ENCODE peak calls at places on chromosomes 13 and 19, in four cellular contexts. G is lower leg skin, F is upper lobe of left lung, A is left ventricle myocardium inferior. C is an unnamed sample.

GRCh38 chr19:22603518-22604440 is 30.3 kb upstream of the ZNF492 start:
- DNase-seq in G (peak; percentile 78), F (no peak), A (no peak), C (no peak)

GRCh38 chr13:51557875-51558604 is 26.2 kb upstream of the WDFY2 start:
- DNase-seq in G (peak; percentile 76), F (no peak), A (no peak), C (no peak)

GRCh38 chr13:109256866-109257760 is 529.3 kb downstream of the IRS2 start:
- DNase-seq in G (no peak), F (no peak), A (no peak), C (no peak)

GRCh38 chr13:99988469-99989375 is 7.1 kb downstream of the ZIC2 start:
- DNase-seq in G (peak; percentile 58), F (peak; percentile 64), A (no peak), C (no peak)

GRCh38 chr19:1269478-1270167 is 491 bp downstream of the CIRBP start:
- DNase-seq in G (peak; percentile 97), F (peak; percentile 97), A (peak; percentile 84), C (peak; percentile 93)

GRCh38 chr13:79081942-79082341 is 324.1 kb downstream of the RBM26 start:
- DNase-seq in G (no peak), F (no peak), A (no peak), C (no peak)

GRCh38 chr13:49563513-49563912 is 21.8 kb downstream of the RCBTB1 start:
- DNase-seq in G (no peak), F (no peak), A (no peak), C (no peak)

GRCh38 chr13:52399037-52399436 is 6.9 kb downstream of the THSD1 start:
- DNase-seq in G (no peak), F (no peak), A (no peak), C (no peak)

GRCh38 chr19:38664503-38665211 is 17.2 kb downstream of the ACTN4 start:
- DNase-seq in G (no peak), F (no peak), A (no peak), C (no peak)

GRCh38 chr19:46824887-46825730 is 25.5 kb downstream of the AP2S1 start:
- DNase-seq in G (no peak), F (no peak), A (no peak), C (no peak)

GRCh38 chr13:75788494-75788991 is 152.4 kb downstream of the LMO7 start:
- DNase-seq in G (no peak), F (no peak), A (no peak), C (no peak)

GRCh38 chr13:19182536-19182935 is 912 bp upstream of the TUBA3C start:
- DNase-seq in G (peak; percentile 42), F (no peak), A (no peak), C (peak; percentile 22)

GRCh38 chr13:98856983-98857382 is 104.5 kb upstream of the SLC15A1 start:
- DNase-seq in G (no peak), F (no peak), A (no peak), C (no peak)

GRCh38 chr19:13022859-13023636 is 27.8 kb downstream of the NFIX start:
- DNase-seq in G (peak; percentile 97), F (no peak), A (peak; percentile 87), C (no peak)

GRCh38 chr13:99926014-99926731 is 45.4 kb downstream of the ZIC5 start:
- DNase-seq in G (no peak), F (no peak), A (no peak), C (no peak)

GRCh38 chr19:38556521-38557174 is 61.1 kb downstream of the MAP4K1 start:
- DNase-seq in G (no peak), F (no peak), A (no peak), C (no peak)

GRCh38 chr19:5042556-5042955 is 73.6 kb downstream of the KDM4B start:
- DNase-seq in G (no peak), F (peak; percentile 79), A (no peak), C (no peak)

GRCh38 chr19:49662011-49662410 is 3.6 kb downstream of the IRF3 start:
- DNase-seq in G (no peak), F (peak; percentile 69), A (no peak), C (no peak)

GRCh38 chr13:42990991-42991891 is 800 bp downstream of the EPSTI1 start:
- DNase-seq in G (no peak), F (no peak), A (no peak), C (no peak)

GRCh38 chr19:31344403-31344802 is 4.8 kb downstream of the TSHZ3 start:
- DNase-seq in G (no peak), F (peak; percentile 55), A (no peak), C (no peak)

GRCh38 chr13:49893591-49893990 is 42.5 kb downstream of the SPRYD7 start:
- DNase-seq in G (no peak), F (no peak), A (no peak), C (no peak)

GRCh38 chr13:113855012-113855921 is 8.6 kb downstream of the GAS6 start:
- DNase-seq in G (peak; percentile 89), F (peak; percentile 67), A (peak; percentile 52), C (peak; percentile 48)

GRCh38 chr19:34254552-34255432 is at the start of gene GARRE1:
- DNase-seq in G (no peak), F (peak; percentile 90), A (peak; percentile 45), C (peak; percentile 73)

GRCh38 chr13:44549461-44549860 is 26.7 kb downstream of the TSC22D1 start:
- DNase-seq in G (no peak), F (no peak), A (no peak), C (no peak)

GRCh38 chr19:48715681-48716171 is 3.8 kb downstream of the MAMSTR start:
- DNase-seq in G (no peak), F (peak; percentile 75), A (no peak), C (no peak)

GRCh38 chr19:45717983-45718650 is 12.6 kb downstream of the FBXO46 start:
- DNase-seq in G (no peak), F (no peak), A (no peak), C (no peak)

GRCh38 chr19:4103073-4103418 is 20.9 kb downstream of the MAP2K2 start:
- DNase-seq in G (no peak), F (no peak), A (no peak), C (no peak)

GRCh38 chr19:3698386-3698950 is 1.8 kb downstream of the PIP5K1C start:
- DNase-seq in G (peak; percentile 82), F (no peak), A (no peak), C (no peak)

GRCh38 chr13:31029129-31029528 is 96.7 kb downstream of the TEX26 start:
- DNase-seq in G (no peak), F (no peak), A (no peak), C (no peak)

GRCh38 chr13:32021785-32022184 is 9.8 kb upstream of the FRY start:
- DNase-seq in G (no peak), F (no peak), A (no peak), C (no peak)

GRCh38 chr13:77289844-77290243 is 37.0 kb downstream of the MYCBP2 start:
- DNase-seq in G (no peak), F (no peak), A (no peak), C (no peak)

GRCh38 chr19:44777715-44778347 is at the start of gene CBLC:
- DNase-seq in G (peak; percentile 90), F (peak; percentile 82), A (no peak), C (peak; percentile 77)

GRCh38 chr13:96816261-96816660 is 178.0 kb downstream of the OXGR1 start:
- DNase-seq in G (peak; percentile 84), F (no peak), A (no peak), C (no peak)

GRCh38 chr19:2542341-2543069 is 66.6 kb downstream of the GADD45B start:
- DNase-seq in G (no peak), F (no peak), A (peak; percentile 20), C (no peak)

GRCh38 chr19:1130801-1131717 is 27.3 kb downstream of the GPX4 start:
- DNase-seq in G (no peak), F (peak; percentile 80), A (no peak), C (no peak)

GRCh38 chr13:114235697-114236096 is 1.0 kb downstream of the CDC16 start:
- DNase-seq in G (no peak), F (no peak), A (no peak), C (no peak)

GRCh38 chr19:46296722-46297431 is at the start of gene HIF3A:
- DNase-seq in G (peak; percentile 91), F (peak; percentile 74), A (peak; percentile 67), C (peak; percentile 91)

GRCh38 chr13:112443191-112444000 is 67.2 kb downstream of the SPACA7 start:
- DNase-seq in G (peak; percentile 78), F (no peak), A (no peak), C (no peak)
- TF ChIP-seq CTCF in G (no peak), F (no peak), A (no peak), C (peak; percentile 57)

GRCh38 chr19:19663292-19664120 is at the start of gene ATP13A1:
- DNase-seq in G (peak; percentile 99), F (peak; percentile 97), A (peak; percentile 95), C (peak; percentile 95)
- TF ChIP-seq CTCF in G (no peak), F (peak; percentile 10), A (peak; percentile 42), C (peak; percentile 39)

GRCh38 chr13:29161653-29162052 is 341.5 kb downstream of the MTUS2 start:
- DNase-seq in G (no peak), F (no peak), A (no peak), C (no peak)

GRCh38 chr13:29165216-29165615 is 345.1 kb downstream of the MTUS2 start:
- DNase-seq in G (no peak), F (no peak), A (no peak), C (no peak)

GRCh38 chr13:29160862-29161261 is 340.7 kb downstream of the MTUS2 start:
- DNase-seq in G (no peak), F (no peak), A (no peak), C (no peak)

GRCh38 chr13:29159871-29160270 is 339.7 kb downstream of the MTUS2 start:
- DNase-seq in G (no peak), F (no peak), A (no peak), C (no peak)

DNA sequence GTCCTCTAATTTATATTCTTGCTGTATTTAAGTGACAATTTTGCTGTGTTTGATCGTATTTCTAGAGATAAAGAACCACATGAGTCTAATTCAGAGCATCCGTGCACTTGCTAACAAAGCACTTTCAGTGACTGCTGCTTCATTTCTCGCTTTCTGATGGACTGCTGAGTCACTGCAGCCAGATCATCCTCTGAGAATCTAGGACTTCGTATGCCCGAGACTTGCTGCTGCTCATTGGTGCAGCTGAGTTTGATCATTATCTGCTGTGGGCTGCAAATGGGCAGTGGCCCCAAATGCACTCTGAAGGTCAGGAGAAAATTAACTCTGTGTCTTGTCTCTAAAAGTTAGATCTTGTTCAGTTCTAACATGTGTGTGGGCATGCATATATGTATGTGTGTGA is 342.5 kb downstream of the MTUS2 start:
- DNase-seq in G (no peak), F (no peak), A (no peak), C (no peak)
- TF ChIP-seq CTCF in G (no peak), F (no peak), A (no peak), C (no peak)

GRCh38 chr19:17703823-17704463 is 15.3 kb upstream of the MAP1S start:
- DNase-seq in G (no peak), F (no peak), A (no peak), C (no peak)
- TF ChIP-seq CTCF in G (no peak), F (peak; percentile 89), A (peak; percentile 88), C (peak; percentile 81)

C was measured in type B pancreatic cell.